ENCODE peak calls at places on chromosomes 11 and 22, in ten cellular contexts. One of them, this sample, is unnamed. For H3K79me2, the result is how much of the 10 kb centered on the place peaks cover.

GRCh38 chr11:99320769-99321290 is 300.1 kb downstream of the CNTN5 start:
- DNase-seq in GM23248: peak
- DNase-seq in H9: no peak
- DNase-seq in hepatocyte: no peak
- DNase-seq in PC-9: no peak
- DNase-seq in MM.1S: no peak
- DNase-seq in DND-41: no peak
- DNase-seq in PC-3: peak
- DNase-seq in OCI-LY7: no peak
- DNase-seq in fibroblast of lung: no peak
- DNase-seq in this sample: no peak

GRCh38 chr11:47268448-47269001 is 1.4 kb upstream of the MADD start:
- DNase-seq in GM23248: no peak
- DNase-seq in H9: no peak
- DNase-seq in hepatocyte: no peak
- DNase-seq in PC-9: no peak
- DNase-seq in MM.1S: no peak
- DNase-seq in DND-41: no peak
- DNase-seq in PC-3: no peak
- DNase-seq in OCI-LY7: no peak
- DNase-seq in fibroblast of lung: no peak
- DNase-seq in this sample: peak

GRCh38 chr11:70501026-70501901 is 102.9 kb downstream of the CTTN start:
- DNase-seq in GM23248: peak
- DNase-seq in H9: no peak
- DNase-seq in hepatocyte: no peak
- DNase-seq in PC-9: no peak
- DNase-seq in MM.1S: no peak
- DNase-seq in DND-41: no peak
- DNase-seq in PC-3: no peak
- DNase-seq in OCI-LY7: no peak
- DNase-seq in fibroblast of lung: no peak
- DNase-seq in this sample: peak

GRCh38 chr11:9315078-9315688 is 790 bp upstream of the TMEM41B start:
- DNase-seq in GM23248: no peak
- DNase-seq in H9: no peak
- DNase-seq in hepatocyte: no peak
- DNase-seq in PC-9: no peak
- DNase-seq in MM.1S: peak
- DNase-seq in DND-41: no peak
- DNase-seq in PC-3: no peak
- DNase-seq in OCI-LY7: no peak
- DNase-seq in fibroblast of lung: no peak
- DNase-seq in this sample: peak

GRCh38 chr11:10322830-10323792 is 18.2 kb downstream of the ADM start:
- DNase-seq in GM23248: peak
- DNase-seq in H9: no peak
- DNase-seq in hepatocyte: peak
- DNase-seq in PC-9: peak
- DNase-seq in MM.1S: peak
- DNase-seq in DND-41: peak
- DNase-seq in PC-3: peak
- DNase-seq in OCI-LY7: peak
- DNase-seq in fibroblast of lung: peak
- DNase-seq in this sample: no peak

GRCh38 chr22:36587289-36588154 is 58.6 kb upstream of the EIF3D start:
- DNase-seq in GM23248: peak
- DNase-seq in H9: no peak
- DNase-seq in hepatocyte: no peak
- DNase-seq in PC-9: no peak
- DNase-seq in MM.1S: no peak
- DNase-seq in DND-41: no peak
- DNase-seq in PC-3: peak
- DNase-seq in OCI-LY7: no peak
- DNase-seq in fibroblast of lung: peak
- DNase-seq in this sample: peak

GRCh38 chr11:7851391-7851790 is 54.6 kb upstream of the OR5P2 start:
- DNase-seq in GM23248: no peak
- DNase-seq in H9: no peak
- DNase-seq in hepatocyte: no peak
- DNase-seq in PC-9: no peak
- DNase-seq in MM.1S: no peak
- DNase-seq in DND-41: no peak
- DNase-seq in PC-3: peak
- DNase-seq in OCI-LY7: no peak
- DNase-seq in fibroblast of lung: no peak
- DNase-seq in this sample: no peak

GRCh38 chr22:23183107-23183698 is 2.9 kb downstream of the BCR start:
- DNase-seq in GM23248: peak
- DNase-seq in H9: peak
- DNase-seq in hepatocyte: peak
- DNase-seq in PC-9: peak
- DNase-seq in MM.1S: peak
- DNase-seq in DND-41: peak
- DNase-seq in PC-3: peak
- DNase-seq in OCI-LY7: peak
- DNase-seq in fibroblast of lung: peak
- DNase-seq in this sample: peak

GRCh38 chr11:120398184-120398583 is 62.0 kb downstream of the ARHGEF12 start:
- DNase-seq in GM23248: peak
- DNase-seq in H9: no peak
- DNase-seq in hepatocyte: no peak
- DNase-seq in PC-9: no peak
- DNase-seq in MM.1S: no peak
- DNase-seq in DND-41: no peak
- DNase-seq in PC-3: no peak
- DNase-seq in OCI-LY7: no peak
- DNase-seq in fibroblast of lung: no peak
- DNase-seq in this sample: no peak

GRCh38 chr22:36274547-36274946 is 21.6 kb downstream of the APOL1 start:
- DNase-seq in GM23248: no peak
- DNase-seq in H9: no peak
- DNase-seq in hepatocyte: no peak
- DNase-seq in PC-9: peak
- DNase-seq in MM.1S: no peak
- DNase-seq in DND-41: no peak
- DNase-seq in PC-3: no peak
- DNase-seq in OCI-LY7: no peak
- DNase-seq in fibroblast of lung: no peak
- DNase-seq in this sample: no peak

GRCh38 chr11:37026326-37026725 is 428.3 kb upstream of the RAG2 start:
- DNase-seq in GM23248: no peak
- DNase-seq in H9: no peak
- DNase-seq in hepatocyte: no peak
- DNase-seq in PC-9: no peak
- DNase-seq in MM.1S: no peak
- DNase-seq in DND-41: no peak
- DNase-seq in PC-3: no peak
- DNase-seq in OCI-LY7: no peak
- DNase-seq in fibroblast of lung: no peak
- DNase-seq in this sample: no peak

GRCh38 chr11:124415356-124415923 is 9.2 kb downstream of the OR8B4 start:
- DNase-seq in GM23248: peak
- DNase-seq in H9: no peak
- DNase-seq in hepatocyte: peak
- DNase-seq in PC-9: peak
- DNase-seq in MM.1S: peak
- DNase-seq in DND-41: peak
- DNase-seq in PC-3: peak
- DNase-seq in OCI-LY7: peak
- DNase-seq in fibroblast of lung: peak
- DNase-seq in this sample: no peak

GRCh38 chr22:42189761-42190160 is 59.2 kb upstream of the CYP2D6 start:
- DNase-seq in GM23248: no peak
- DNase-seq in H9: no peak
- DNase-seq in hepatocyte: no peak
- DNase-seq in PC-9: no peak
- DNase-seq in MM.1S: no peak
- DNase-seq in DND-41: no peak
- DNase-seq in PC-3: no peak
- DNase-seq in OCI-LY7: no peak
- DNase-seq in fibroblast of lung: no peak
- DNase-seq in this sample: no peak

GRCh38 chr22:42188808-42189447 is 58.3 kb upstream of the CYP2D6 start:
- DNase-seq in GM23248: peak
- DNase-seq in H9: no peak
- DNase-seq in hepatocyte: peak
- DNase-seq in PC-9: peak
- DNase-seq in MM.1S: no peak
- DNase-seq in DND-41: no peak
- DNase-seq in PC-3: peak
- DNase-seq in OCI-LY7: no peak
- DNase-seq in fibroblast of lung: no peak
- DNase-seq in this sample: no peak

GRCh38 chr22:42187646-42188045 is 57.0 kb upstream of the CYP2D6 start:
- DNase-seq in GM23248: no peak
- DNase-seq in H9: no peak
- DNase-seq in hepatocyte: no peak
- DNase-seq in PC-9: no peak
- DNase-seq in MM.1S: no peak
- DNase-seq in DND-41: no peak
- DNase-seq in PC-3: no peak
- DNase-seq in OCI-LY7: no peak
- DNase-seq in fibroblast of lung: no peak
- DNase-seq in this sample: no peak

GRCh38 chr22:42184852-42185251 is 54.2 kb upstream of the CYP2D6 start:
- DNase-seq in GM23248: peak
- DNase-seq in H9: no peak
- DNase-seq in hepatocyte: no peak
- DNase-seq in PC-9: no peak
- DNase-seq in MM.1S: no peak
- DNase-seq in DND-41: no peak
- DNase-seq in PC-3: no peak
- DNase-seq in OCI-LY7: no peak
- DNase-seq in fibroblast of lung: no peak
- DNase-seq in this sample: no peak

DNA sequence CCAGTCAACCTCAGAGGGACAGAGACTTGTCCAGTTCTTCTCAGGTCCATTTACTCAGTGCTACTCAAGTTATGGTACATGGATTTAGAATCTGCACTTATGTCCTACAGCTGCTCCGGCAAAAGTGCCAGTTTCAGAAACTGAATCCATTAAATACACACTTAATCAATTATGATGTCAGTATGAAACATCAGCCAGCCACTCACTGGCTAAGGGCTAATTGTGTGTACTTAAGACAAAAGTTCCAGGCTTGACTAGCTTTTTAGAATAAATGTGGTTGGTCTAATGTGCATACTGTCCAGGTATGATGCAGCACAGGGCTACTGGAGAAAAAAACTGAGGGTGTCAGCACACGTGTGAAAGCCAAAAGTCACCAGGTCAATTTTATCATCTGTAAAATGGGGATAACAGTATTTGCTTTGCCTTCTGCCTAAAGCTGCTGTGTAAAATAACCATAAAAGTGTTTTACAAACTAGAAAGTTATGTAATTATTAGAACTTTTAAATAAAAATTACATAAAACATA is 55.4 kb upstream of the CYP2D6 start:
- DNase-seq in GM23248: peak
- DNase-seq in H9: no peak
- DNase-seq in hepatocyte: no peak
- DNase-seq in PC-9: no peak
- DNase-seq in MM.1S: no peak
- DNase-seq in DND-41: no peak
- DNase-seq in PC-3: no peak
- DNase-seq in OCI-LY7: no peak
- DNase-seq in fibroblast of lung: no peak
- DNase-seq in this sample: no peak
- H3K79me2 ChIP-seq in GM23248: half or more
- H3K79me2 ChIP-seq in H9: under half
- H3K79me2 ChIP-seq in hepatocyte: half or more
- H3K79me2 ChIP-seq in PC-9: half or more
- H3K79me2 ChIP-seq in MM.1S: half or more
- H3K79me2 ChIP-seq in DND-41: half or more
- H3K79me2 ChIP-seq in PC-3: half or more
- H3K79me2 ChIP-seq in OCI-LY7: half or more
- H3K79me2 ChIP-seq in fibroblast of lung: under half
- H3K79me2 ChIP-seq in this sample: under half

GRCh38 chr11:2171531-2171930 is at the start of gene TH:
- DNase-seq in GM23248: no peak
- DNase-seq in H9: no peak
- DNase-seq in hepatocyte: no peak
- DNase-seq in PC-9: no peak
- DNase-seq in MM.1S: no peak
- DNase-seq in DND-41: no peak
- DNase-seq in PC-3: no peak
- DNase-seq in OCI-LY7: no peak
- DNase-seq in fibroblast of lung: no peak
- DNase-seq in this sample: no peak
- H3K79me2 ChIP-seq in GM23248: under half
- H3K79me2 ChIP-seq in H9: under half
- H3K79me2 ChIP-seq in hepatocyte: under half
- H3K79me2 ChIP-seq in PC-9: under half
- H3K79me2 ChIP-seq in MM.1S: under half
- H3K79me2 ChIP-seq in DND-41: under half
- H3K79me2 ChIP-seq in PC-3: under half
- H3K79me2 ChIP-seq in OCI-LY7: under half
- H3K79me2 ChIP-seq in fibroblast of lung: under half
- H3K79me2 ChIP-seq in this sample: under half

DNA sequence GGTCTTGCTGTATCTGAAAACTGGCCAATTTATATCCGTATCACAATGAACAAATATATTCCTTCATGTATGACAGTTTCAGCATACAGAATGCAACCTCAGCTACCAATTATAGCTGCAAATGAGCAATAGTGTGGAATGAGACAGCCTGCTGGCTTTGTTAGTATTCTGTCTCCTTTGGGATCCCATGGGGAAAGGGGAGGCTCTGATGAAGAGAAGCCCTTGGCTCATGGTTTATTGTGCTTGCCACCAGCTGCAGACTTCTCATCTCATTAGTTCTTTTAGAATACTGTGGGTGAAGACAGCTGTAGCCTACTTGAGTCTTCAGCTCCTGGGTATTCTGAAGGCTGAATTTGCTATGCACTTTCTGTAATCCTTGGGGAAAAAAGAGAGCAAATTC is 42.4 kb downstream of the PITPNB start:
- DNase-seq in GM23248: peak
- DNase-seq in H9: no peak
- DNase-seq in hepatocyte: no peak
- DNase-seq in PC-9: no peak
- DNase-seq in MM.1S: no peak
- DNase-seq in DND-41: no peak
- DNase-seq in PC-3: no peak
- DNase-seq in OCI-LY7: no peak
- DNase-seq in fibroblast of lung: no peak
- DNase-seq in this sample: no peak
- H3K79me2 ChIP-seq in GM23248: half or more
- H3K79me2 ChIP-seq in H9: under half
- H3K79me2 ChIP-seq in hepatocyte: under half
- H3K79me2 ChIP-seq in PC-9: under half
- H3K79me2 ChIP-seq in MM.1S: half or more
- H3K79me2 ChIP-seq in DND-41: half or more
- H3K79me2 ChIP-seq in PC-3: under half
- H3K79me2 ChIP-seq in OCI-LY7: under half
- H3K79me2 ChIP-seq in fibroblast of lung: under half
- H3K79me2 ChIP-seq in this sample: half or more

DNA sequence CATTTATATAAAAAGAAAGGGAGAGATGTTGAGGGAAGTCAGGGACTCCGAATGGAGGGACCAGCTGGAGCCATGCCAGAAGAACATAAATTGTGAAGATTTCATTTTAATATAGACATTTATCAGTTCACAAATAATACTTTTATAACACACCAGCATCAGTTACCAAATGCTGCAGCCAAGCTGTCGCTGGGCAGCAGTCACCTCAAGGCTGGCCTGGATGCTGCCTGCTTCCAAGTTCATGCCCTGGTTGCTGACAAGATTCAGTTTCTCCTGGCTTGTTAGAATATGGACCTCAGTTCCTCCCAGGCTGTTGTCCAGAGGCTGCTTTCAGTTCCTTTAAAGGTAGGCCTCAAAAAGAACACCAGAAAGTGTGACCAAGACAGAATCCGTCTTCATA is 30.8 kb upstream of the ALDH3B2 start:
- DNase-seq in GM23248: no peak
- DNase-seq in H9: no peak
- DNase-seq in hepatocyte: no peak
- DNase-seq in PC-9: no peak
- DNase-seq in MM.1S: no peak
- DNase-seq in DND-41: no peak
- DNase-seq in PC-3: no peak
- DNase-seq in OCI-LY7: no peak
- DNase-seq in fibroblast of lung: no peak
- DNase-seq in this sample: no peak
- H3K79me2 ChIP-seq in GM23248: under half
- H3K79me2 ChIP-seq in H9: under half
- H3K79me2 ChIP-seq in hepatocyte: under half
- H3K79me2 ChIP-seq in PC-9: under half
- H3K79me2 ChIP-seq in MM.1S: under half
- H3K79me2 ChIP-seq in DND-41: under half
- H3K79me2 ChIP-seq in PC-3: under half
- H3K79me2 ChIP-seq in OCI-LY7: under half
- H3K79me2 ChIP-seq in fibroblast of lung: under half
- H3K79me2 ChIP-seq in this sample: under half